ENCODE peak calls at places on chromosomes 3 and 15, in ten cellular contexts. O, D, C, U, Q, K, F, G, Y and V are unnamed samples.

GRCh38 chr15:92091155-92091734 is 237.7 kb downstream of the SLCO3A1 start:
- DNase-seq in O (no peak), C (peak; percentile 48), Q (no peak), D (no peak), Y (peak; percentile 87), U (no peak), G (no peak), K (peak; percentile 11), F (no peak), V (peak; percentile 62)

GRCh38 chr3:36903119-36903882 is 41.6 kb downstream of the TRANK1 start:
- DNase-seq in Y (no peak), D (no peak), U (no peak), K (no peak), C (peak; percentile 13), F (no peak), Q (no peak), G (no peak), O (no peak), V (peak; percentile 40)

GRCh38 chr3:193930247-193930646 is 205.7 kb upstream of the HES1 start:
- DNase-seq in U (no peak), Y (no peak), D (no peak), G (no peak), O (no peak), Q (no peak), F (no peak), C (no peak), K (no peak), V (no peak)

GRCh38 chr3:177256991-177257390 is 59.7 kb upstream of the TBL1XR1 start:
- DNase-seq in Y (no peak), O (no peak), K (no peak), F (no peak), U (no peak), G (no peak), C (peak; percentile 16), Q (no peak), D (no peak), V (no peak)

GRCh38 chr15:29693225-29693624 is 129.0 kb downstream of the TJP1 start:
- DNase-seq in C (no peak), O (no peak), K (no peak), F (no peak), G (no peak), Q (no peak), Y (no peak), D (no peak), U (no peak), V (no peak)

GRCh38 chr3:146134348-146135117 is 26.5 kb downstream of the PLOD2 start:
- DNase-seq in O (no peak), Q (no peak), D (no peak), G (no peak), U (no peak), F (no peak), Y (no peak), K (no peak), C (no peak), V (no peak)

GRCh38 chr3:52704611-52705437 is 767 bp downstream of the GLT8D1 start:
- DNase-seq in D (no peak), U (no peak), Q (no peak), O (peak; percentile 26), C (peak; percentile 26), F (no peak), Y (peak; percentile 29), G (peak; percentile 58), K (no peak), V (peak; percentile 89)

GRCh38 chr15:56868251-56868650 is 50.2 kb upstream of the TCF12 start:
- DNase-seq in U (no peak), K (no peak), D (no peak), G (no peak), F (no peak), O (no peak), Q (no peak), Y (no peak), C (no peak), V (no peak)

GRCh38 chr3:72299321-72299802 is 514.4 kb upstream of the PROK2 start:
- DNase-seq in G (no peak), C (peak; percentile 67), Y (no peak), K (no peak), Q (no peak), U (no peak), D (no peak), O (no peak), F (no peak), V (no peak)

GRCh38 chr15:90871716-90872480 is 3.5 kb downstream of the FURIN start:
- DNase-seq in G (no peak), K (no peak), C (no peak), F (no peak), Q (no peak), O (peak; percentile 41), Y (peak; percentile 45), U (no peak), D (no peak), V (no peak)

GRCh38 chr15:37880835-37881153 is 53.6 kb upstream of the TMCO5A start:
- DNase-seq in Y (no peak), F (no peak), O (no peak), D (no peak), G (no peak), C (no peak), K (no peak), Q (no peak), U (no peak), V (no peak)

GRCh38 chr3:11570789-11571495 is 72.8 kb downstream of the VGLL4 start:
- DNase-seq in D (no peak), Y (no peak), U (no peak), K (no peak), F (no peak), C (peak; percentile 26), G (no peak), O (no peak), Q (no peak), V (no peak)

GRCh38 chr3:171561601-171562323 is 101.6 kb upstream of the TNIK start:
- DNase-seq in O (no peak), K (no peak), Y (no peak), G (no peak), F (no peak), U (no peak), C (peak; percentile 66), Q (no peak), D (no peak), V (no peak)